ENCODE peak calls at places on chromosomes 4 and X, in four cellular contexts. W is B cell, E is cardiac muscle cell, O is neural crest cell. F is an unnamed sample.

GRCh38 chr4:5755679-5756078 is 44.7 kb downstream of the EVC start:
- DNase-seq in W (no peak), O (no peak), E (no peak), F (no peak)

GRCh38 chrX:43589735-43590515 is 66.2 kb upstream of the MAOA start:
- DNase-seq in W (no peak), O (no peak), E (peak), F (peak)

GRCh38 chrX:97310373-97310772 is 426.7 kb downstream of the RPA4 start:
- DNase-seq in W (no peak), E (peak), O (no peak), F (peak)

GRCh38 chrX:105882581-105883275 is 60.4 kb downstream of the NRK start:
- DNase-seq in E (peak), O (no peak), W (no peak), F (peak)

GRCh38 chr4:155809835-155810234 is 51.0 kb downstream of the GUCY1B1 start:
- DNase-seq in O (no peak), W (peak), E (peak), F (peak)

GRCh38 chrX:1537031-1537715 is at the start of gene P2RY8:
- DNase-seq in E (peak), W (peak), O (no peak), F (peak)

GRCh38 chr4:15002659-15003440 is 569 bp downstream of the CPEB2 start:
- DNase-seq in E (peak), W (peak), O (peak), F (peak)

GRCh38 chrX:150202641-150203248 is 160.4 kb upstream of the MAMLD1 start:
- DNase-seq in W (no peak), O (no peak), E (peak), F (peak)

GRCh38 chr4:7792616-7793015 is 147.0 kb downstream of the AFAP1 start:
- DNase-seq in O (no peak), W (no peak), E (peak), F (no peak)

GRCh38 chrX:93673869-93674271 is at the start of gene FAM133A:
- DNase-seq in E (peak), O (no peak), W (no peak), F (no peak)

GRCh38 chr4:37822220-37822619 is 4.3 kb upstream of the PGM2 start:
- DNase-seq in W (no peak), O (no peak), E (peak), F (peak)

GRCh38 chr4:60034371-60034770 is 1165.8 kb upstream of the ADGRL3 start:
- DNase-seq in W (no peak), E (no peak), O (no peak), F (no peak)

GRCh38 chr4:123250843-123251242 is 145.8 kb upstream of the SPRY1 start:
- DNase-seq in W (no peak), O (no peak), E (peak), F (peak)

GRCh38 chrX:147351644-147352043 is 537.1 kb upstream of the CXorf51A start:
- DNase-seq in O (no peak), W (no peak), E (no peak), F (no peak)

GRCh38 chr4:22508376-22508775 is 7.5 kb downstream of the ADGRA3 start:
- DNase-seq in E (no peak), W (no peak), O (no peak), F (peak)

GRCh38 chrX:120468479-120468824 is 644 bp downstream of the LAMP2 start:
- DNase-seq in E (no peak), W (no peak), O (no peak), F (no peak)

GRCh38 chr4:67234296-67234695 is 311.0 kb downstream of the CENPC start:
- DNase-seq in W (no peak), O (no peak), E (no peak), F (no peak)

GRCh38 chr4:94436512-94436911 is 15.2 kb upstream of the PDLIM5 start:
- DNase-seq in E (no peak), O (no peak), W (no peak), F (no peak)

DNA sequence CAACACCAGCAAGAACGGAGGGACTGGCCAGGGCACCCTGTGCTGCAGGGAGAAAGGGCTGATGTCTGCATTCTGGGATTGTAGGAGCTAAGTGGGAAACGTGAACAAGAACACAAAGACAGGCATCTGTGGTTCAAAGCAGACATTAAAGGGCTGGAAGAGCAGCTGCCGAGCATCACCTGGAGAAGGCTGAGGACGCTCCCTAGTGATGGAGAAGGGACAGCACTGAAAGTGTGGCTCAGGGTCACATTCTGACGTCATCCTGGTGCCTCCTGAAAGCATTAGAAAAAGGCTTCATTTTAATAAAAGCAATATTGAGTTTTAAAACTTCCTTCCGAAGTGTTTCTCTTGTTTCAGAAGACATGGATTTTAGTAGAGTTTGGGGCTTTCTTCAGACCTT is 62.3 kb downstream of the CLDN22 start:
- DNase-seq in W (no peak), O (no peak), E (no peak), F (no peak)
- TF ChIP-seq CTCF in W (no peak), O (no peak), E (no peak), F (no peak)

GRCh38 chr4:78954048-78954666 is 14.9 kb upstream of the PAQR3 start:
- DNase-seq in W (peak), O (peak), E (peak), F (peak)
- TF ChIP-seq CTCF in W (no peak), O (peak), E (peak), F (peak)

DNA sequence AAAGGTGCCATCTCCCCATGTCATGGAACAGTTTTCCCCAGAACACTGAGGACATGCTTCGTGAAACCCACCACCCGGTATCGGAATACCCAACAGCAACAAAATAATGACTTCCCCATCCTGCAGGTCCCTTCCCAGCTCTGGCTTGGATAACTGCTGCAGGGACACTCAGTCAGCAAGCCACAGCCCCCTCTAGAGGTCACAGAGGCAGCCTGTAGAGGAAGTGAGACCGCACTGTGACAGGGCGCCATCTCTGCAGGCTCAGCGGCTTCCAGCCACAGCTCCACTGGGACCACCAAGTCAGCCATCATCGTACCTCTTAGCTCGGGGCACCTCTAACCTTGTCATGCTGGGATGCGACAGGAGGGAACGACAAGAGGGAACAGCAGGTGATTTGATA is 315.9 kb downstream of the LDB2 start:
- DNase-seq in E (no peak), W (no peak), O (no peak), F (peak)
- TF ChIP-seq CTCF in E (peak), W (no peak), O (no peak), F (no peak)

DNA sequence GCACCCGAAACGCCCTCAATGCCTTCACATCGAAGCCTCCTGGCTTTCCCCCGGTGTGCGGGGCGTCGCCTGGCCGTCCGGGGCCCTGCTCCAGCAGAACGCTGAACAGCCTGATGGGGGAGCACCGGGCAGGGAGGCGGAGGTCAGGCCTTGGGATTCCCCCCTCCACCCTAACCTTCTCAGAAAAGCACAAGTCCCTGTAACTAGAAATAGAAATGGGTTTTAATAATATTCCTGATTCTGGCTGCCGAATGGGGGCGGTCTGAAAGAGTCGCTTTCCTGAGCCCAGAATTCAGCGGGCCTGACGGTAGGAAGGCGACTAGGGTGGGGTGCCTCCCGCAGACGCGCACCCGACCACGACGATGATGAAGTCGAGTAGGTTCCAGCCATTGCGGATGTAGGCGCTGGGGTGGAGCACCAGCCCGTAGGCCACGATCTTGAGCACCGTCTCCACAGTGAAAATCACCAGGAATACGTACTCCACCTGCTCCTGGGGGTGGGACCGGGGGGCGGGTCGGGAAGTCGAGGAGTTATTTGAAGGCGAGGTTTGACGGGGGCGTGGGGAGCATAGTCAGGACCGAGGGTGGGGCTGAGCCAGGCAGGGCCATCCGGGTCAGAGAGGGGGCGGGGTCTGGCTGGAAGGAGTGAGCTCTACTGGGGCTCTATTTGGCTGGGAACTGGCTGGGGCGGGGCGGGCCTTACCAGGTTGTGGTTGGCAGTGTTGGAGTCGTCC is 2.5 kb downstream of the CACNA1F start:
- DNase-seq in O (no peak), W (peak), E (no peak), F (no peak)
- TF ChIP-seq CTCF in O (no peak), W (peak), E (peak), F (no peak)

DNA sequence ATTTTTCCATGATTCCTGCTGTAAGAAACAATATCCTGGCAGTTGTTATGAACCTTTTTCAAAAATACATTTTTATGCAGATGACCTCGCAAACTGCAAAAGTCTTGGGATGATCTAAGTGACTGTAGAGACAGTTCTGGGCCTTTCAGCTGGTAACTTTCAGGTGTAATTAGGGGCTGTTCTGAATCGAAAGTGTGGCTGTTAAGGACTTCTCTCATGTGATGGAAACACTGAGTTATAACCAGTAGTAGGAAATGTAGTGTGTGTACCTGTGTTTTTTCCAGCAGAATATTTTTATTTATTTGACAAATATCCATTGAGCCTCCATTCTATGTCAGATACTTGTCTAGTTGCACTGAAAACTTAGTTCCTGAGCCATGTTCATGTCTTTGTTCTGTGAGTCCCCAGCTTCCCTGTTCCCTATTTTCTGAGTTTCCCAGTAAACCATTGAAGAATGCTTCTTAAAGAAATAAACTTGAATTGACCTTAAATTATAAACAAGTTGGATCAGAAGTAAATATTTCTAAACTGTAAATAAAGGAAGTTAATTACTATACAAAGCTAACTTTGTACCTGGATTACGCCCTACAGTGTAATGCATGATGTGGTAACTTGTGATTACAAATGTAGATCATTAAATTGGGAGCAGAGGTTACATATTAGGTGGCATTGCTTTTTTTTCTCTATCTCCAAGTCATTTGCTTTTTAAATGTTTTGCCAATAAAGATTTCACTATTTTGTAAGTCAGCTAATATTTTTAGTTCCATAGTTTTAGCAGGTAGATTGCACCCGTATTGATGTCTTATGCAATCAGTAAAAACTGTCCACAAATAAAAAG is 33.7 kb upstream of the HPGD start:
- DNase-seq in O (no peak), E (no peak), W (no peak), F (no peak)
- TF ChIP-seq CTCF in O (no peak), E (no peak), W (no peak), F (no peak)

F was measured in MCF 10A.